ENCODE peak calls at places on chromosome 16, in eight cellular contexts. One of them, this sample, is unnamed. For H3K9me3 and H3K27me3, the result is how much of the 10 kb centered on the place peaks cover.

GRCh38 chr16:30185683-30186421 is 2.5 kb downstream of the CORO1A start:
- DNase-seq in HCT116: no peak
- DNase-seq in NT2/D1: no peak
- DNase-seq in osteoblast: peak
- DNase-seq in tibial artery: peak
- DNase-seq in colonic mucosa: peak
- DNase-seq in heart left ventricle: peak
- DNase-seq in CD4-positive, CD25-positive, alpha-beta regulatory T cell: peak
- DNase-seq in this sample: no peak

GRCh38 chr16:11681977-11682654 is 13.9 kb downstream of the SNN start:
- DNase-seq in colonic mucosa: peak
- DNase-seq in NT2/D1: no peak
- DNase-seq in HCT116: no peak
- DNase-seq in tibial artery: no peak
- DNase-seq in heart left ventricle: no peak
- DNase-seq in osteoblast: no peak
- DNase-seq in CD4-positive, CD25-positive, alpha-beta regulatory T cell: no peak
- DNase-seq in this sample: no peak

GRCh38 chr16:27287051-27287811 is 18.7 kb upstream of the NSMCE1 start:
- DNase-seq in CD4-positive, CD25-positive, alpha-beta regulatory T cell: no peak
- DNase-seq in HCT116: no peak
- DNase-seq in colonic mucosa: no peak
- DNase-seq in osteoblast: no peak
- DNase-seq in tibial artery: no peak
- DNase-seq in NT2/D1: no peak
- DNase-seq in heart left ventricle: no peak
- DNase-seq in this sample: no peak

GRCh38 chr16:70152578-70153302 is 20.8 kb upstream of the CLEC18C start:
- DNase-seq in tibial artery: no peak
- DNase-seq in CD4-positive, CD25-positive, alpha-beta regulatory T cell: no peak
- DNase-seq in heart left ventricle: no peak
- DNase-seq in HCT116: no peak
- DNase-seq in osteoblast: peak
- DNase-seq in NT2/D1: no peak
- DNase-seq in colonic mucosa: no peak
- DNase-seq in this sample: no peak

GRCh38 chr16:86628614-86629013 is 50.3 kb downstream of the FOXL1 start:
- DNase-seq in osteoblast: no peak
- DNase-seq in HCT116: no peak
- DNase-seq in heart left ventricle: no peak
- DNase-seq in tibial artery: no peak
- DNase-seq in NT2/D1: no peak
- DNase-seq in CD4-positive, CD25-positive, alpha-beta regulatory T cell: no peak
- DNase-seq in colonic mucosa: no peak
- DNase-seq in this sample: no peak

GRCh38 chr16:55853114-55853513 is 20.2 kb upstream of the CES1 start:
- DNase-seq in osteoblast: no peak
- DNase-seq in NT2/D1: no peak
- DNase-seq in tibial artery: no peak
- DNase-seq in colonic mucosa: no peak
- DNase-seq in CD4-positive, CD25-positive, alpha-beta regulatory T cell: no peak
- DNase-seq in heart left ventricle: no peak
- DNase-seq in HCT116: no peak
- DNase-seq in this sample: no peak

GRCh38 chr16:86338403-86339115 is 171.8 kb upstream of the FOXF1 start:
- DNase-seq in HCT116: no peak
- DNase-seq in heart left ventricle: no peak
- DNase-seq in colonic mucosa: no peak
- DNase-seq in tibial artery: no peak
- DNase-seq in osteoblast: no peak
- DNase-seq in CD4-positive, CD25-positive, alpha-beta regulatory T cell: no peak
- DNase-seq in NT2/D1: no peak
- DNase-seq in this sample: no peak

GRCh38 chr16:19119564-19119963 is 5.8 kb downstream of the ITPRIPL2 start:
- DNase-seq in HCT116: no peak
- DNase-seq in colonic mucosa: no peak
- DNase-seq in heart left ventricle: no peak
- DNase-seq in CD4-positive, CD25-positive, alpha-beta regulatory T cell: no peak
- DNase-seq in osteoblast: peak
- DNase-seq in NT2/D1: no peak
- DNase-seq in tibial artery: no peak
- DNase-seq in this sample: no peak

DNA sequence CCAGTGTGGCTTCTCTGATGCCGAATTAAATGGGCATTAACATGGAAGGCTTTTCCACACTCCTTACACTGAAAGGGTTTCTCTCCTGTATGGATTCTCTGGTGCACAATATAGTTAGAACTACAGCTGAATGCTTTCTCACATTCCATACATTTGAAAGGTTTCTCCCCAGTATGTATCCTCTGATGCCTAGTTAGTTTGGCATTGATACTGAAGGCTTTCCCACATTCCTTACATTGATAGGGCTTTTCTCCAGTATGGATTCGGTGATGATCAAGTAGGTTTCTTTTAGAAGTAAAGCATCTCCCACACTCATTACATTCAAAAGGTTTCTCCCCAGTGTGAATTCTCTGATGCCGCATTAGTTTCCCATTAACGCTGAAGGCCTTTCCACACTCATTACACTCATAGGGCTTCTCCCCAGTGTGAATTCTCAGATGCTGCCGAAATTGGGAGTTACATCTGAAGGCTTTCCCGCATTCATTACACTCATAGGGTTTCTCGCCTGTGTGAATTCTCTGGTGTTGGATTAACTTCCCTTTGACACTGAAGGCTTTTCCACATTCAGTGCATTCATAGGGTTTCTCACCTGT is 6.5 kb upstream of the TLE7 start:
- DNase-seq in heart left ventricle: no peak
- DNase-seq in NT2/D1: no peak
- DNase-seq in osteoblast: no peak
- DNase-seq in HCT116: no peak
- DNase-seq in tibial artery: no peak
- DNase-seq in colonic mucosa: no peak
- DNase-seq in CD4-positive, CD25-positive, alpha-beta regulatory T cell: no peak
- DNase-seq in this sample: no peak
- H3K9me3 ChIP-seq in heart left ventricle: half or more
- H3K9me3 ChIP-seq in NT2/D1: half or more
- H3K9me3 ChIP-seq in osteoblast: under half
- H3K9me3 ChIP-seq in HCT116: under half
- H3K9me3 ChIP-seq in tibial artery: half or more
- H3K9me3 ChIP-seq in colonic mucosa: under half
- H3K9me3 ChIP-seq in CD4-positive, CD25-positive, alpha-beta regulatory T cell: half or more
- H3K9me3 ChIP-seq in this sample: under half

GRCh38 chr16:13316008-13316407 is 414.6 kb downstream of the SHISA9 start:
- DNase-seq in HCT116: no peak
- DNase-seq in colonic mucosa: no peak
- DNase-seq in CD4-positive, CD25-positive, alpha-beta regulatory T cell: no peak
- DNase-seq in osteoblast: no peak
- DNase-seq in NT2/D1: no peak
- DNase-seq in heart left ventricle: no peak
- DNase-seq in tibial artery: no peak
- DNase-seq in this sample: no peak

GRCh38 chr16:13307255-13307654 is 405.9 kb downstream of the SHISA9 start:
- DNase-seq in tibial artery: no peak
- DNase-seq in heart left ventricle: no peak
- DNase-seq in NT2/D1: no peak
- DNase-seq in osteoblast: no peak
- DNase-seq in CD4-positive, CD25-positive, alpha-beta regulatory T cell: no peak
- DNase-seq in HCT116: no peak
- DNase-seq in colonic mucosa: no peak
- DNase-seq in this sample: no peak

GRCh38 chr16:13313351-13313750 is 412.0 kb downstream of the SHISA9 start:
- DNase-seq in CD4-positive, CD25-positive, alpha-beta regulatory T cell: no peak
- DNase-seq in osteoblast: no peak
- DNase-seq in colonic mucosa: no peak
- DNase-seq in HCT116: no peak
- DNase-seq in tibial artery: no peak
- DNase-seq in heart left ventricle: no peak
- DNase-seq in NT2/D1: no peak
- DNase-seq in this sample: no peak

GRCh38 chr16:13307861-13308260 is 406.5 kb downstream of the SHISA9 start:
- DNase-seq in osteoblast: no peak
- DNase-seq in heart left ventricle: no peak
- DNase-seq in colonic mucosa: no peak
- DNase-seq in CD4-positive, CD25-positive, alpha-beta regulatory T cell: no peak
- DNase-seq in tibial artery: no peak
- DNase-seq in NT2/D1: no peak
- DNase-seq in HCT116: no peak
- DNase-seq in this sample: no peak

GRCh38 chr16:13312063-13312462 is 410.7 kb downstream of the SHISA9 start:
- DNase-seq in CD4-positive, CD25-positive, alpha-beta regulatory T cell: no peak
- DNase-seq in HCT116: no peak
- DNase-seq in osteoblast: no peak
- DNase-seq in tibial artery: no peak
- DNase-seq in NT2/D1: no peak
- DNase-seq in colonic mucosa: no peak
- DNase-seq in heart left ventricle: no peak
- DNase-seq in this sample: no peak
- H3K27me3 ChIP-seq in CD4-positive, CD25-positive, alpha-beta regulatory T cell: under half
- H3K27me3 ChIP-seq in HCT116: under half
- H3K27me3 ChIP-seq in osteoblast: under half
- H3K27me3 ChIP-seq in tibial artery: under half
- H3K27me3 ChIP-seq in NT2/D1: under half
- H3K27me3 ChIP-seq in colonic mucosa: under half
- H3K27me3 ChIP-seq in heart left ventricle: under half
- H3K27me3 ChIP-seq in this sample: under half

GRCh38 chr16:35200662-35201061 is 1741.2 kb downstream of the TP53TG3F start:
- DNase-seq in tibial artery: no peak
- DNase-seq in NT2/D1: no peak
- DNase-seq in HCT116: no peak
- DNase-seq in colonic mucosa: no peak
- DNase-seq in osteoblast: no peak
- DNase-seq in CD4-positive, CD25-positive, alpha-beta regulatory T cell: no peak
- DNase-seq in heart left ventricle: no peak
- DNase-seq in this sample: no peak

GRCh38 chr16:35197656-35198055 is 1738.2 kb downstream of the TP53TG3F start:
- DNase-seq in tibial artery: no peak
- DNase-seq in HCT116: no peak
- DNase-seq in heart left ventricle: no peak
- DNase-seq in colonic mucosa: no peak
- DNase-seq in CD4-positive, CD25-positive, alpha-beta regulatory T cell: no peak
- DNase-seq in osteoblast: no peak
- DNase-seq in NT2/D1: no peak
- DNase-seq in this sample: no peak

GRCh38 chr16:35196313-35196712 is 1736.9 kb downstream of the TP53TG3F start:
- DNase-seq in tibial artery: no peak
- DNase-seq in osteoblast: no peak
- DNase-seq in heart left ventricle: no peak
- DNase-seq in colonic mucosa: no peak
- DNase-seq in HCT116: no peak
- DNase-seq in NT2/D1: no peak
- DNase-seq in CD4-positive, CD25-positive, alpha-beta regulatory T cell: no peak
- DNase-seq in this sample: no peak

GRCh38 chr16:35201151-35201550 is 1741.7 kb downstream of the TP53TG3F start:
- DNase-seq in NT2/D1: no peak
- DNase-seq in osteoblast: no peak
- DNase-seq in heart left ventricle: no peak
- DNase-seq in tibial artery: no peak
- DNase-seq in colonic mucosa: no peak
- DNase-seq in HCT116: no peak
- DNase-seq in CD4-positive, CD25-positive, alpha-beta regulatory T cell: no peak
- DNase-seq in this sample: no peak

GRCh38 chr16:35198223-35199199 is 1739.1 kb downstream of the TP53TG3F start:
- DNase-seq in heart left ventricle: no peak
- DNase-seq in colonic mucosa: no peak
- DNase-seq in CD4-positive, CD25-positive, alpha-beta regulatory T cell: no peak
- DNase-seq in NT2/D1: no peak
- DNase-seq in osteoblast: no peak
- DNase-seq in tibial artery: no peak
- DNase-seq in HCT116: no peak
- DNase-seq in this sample: no peak
- H3K9me3 ChIP-seq in heart left ventricle: under half
- H3K9me3 ChIP-seq in colonic mucosa: under half
- H3K9me3 ChIP-seq in CD4-positive, CD25-positive, alpha-beta regulatory T cell: under half
- H3K9me3 ChIP-seq in NT2/D1: under half
- H3K9me3 ChIP-seq in osteoblast: under half
- H3K9me3 ChIP-seq in tibial artery: under half
- H3K9me3 ChIP-seq in HCT116: under half
- H3K9me3 ChIP-seq in this sample: under half

GRCh38 chr16:28289106-28289505 is 3.2 kb upstream of the SBK1 start:
- DNase-seq in HCT116: no peak
- DNase-seq in heart left ventricle: no peak
- DNase-seq in CD4-positive, CD25-positive, alpha-beta regulatory T cell: peak
- DNase-seq in tibial artery: no peak
- DNase-seq in osteoblast: no peak
- DNase-seq in NT2/D1: no peak
- DNase-seq in colonic mucosa: no peak
- DNase-seq in this sample: no peak

GRCh38 chr16:28288117-28288516 is 4.2 kb upstream of the SBK1 start:
- DNase-seq in NT2/D1: no peak
- DNase-seq in osteoblast: peak
- DNase-seq in heart left ventricle: no peak
- DNase-seq in HCT116: no peak
- DNase-seq in tibial artery: no peak
- DNase-seq in colonic mucosa: no peak
- DNase-seq in CD4-positive, CD25-positive, alpha-beta regulatory T cell: no peak
- DNase-seq in this sample: no peak

GRCh38 chr16:28291651-28292626 is at the start of gene SBK1:
- DNase-seq in heart left ventricle: peak
- DNase-seq in NT2/D1: no peak
- DNase-seq in osteoblast: peak
- DNase-seq in CD4-positive, CD25-positive, alpha-beta regulatory T cell: peak
- DNase-seq in tibial artery: peak
- DNase-seq in colonic mucosa: peak
- DNase-seq in HCT116: peak
- DNase-seq in this sample: peak

GRCh38 chr16:28292731-28293588 is 635 bp downstream of the SBK1 start:
- DNase-seq in tibial artery: no peak
- DNase-seq in colonic mucosa: no peak
- DNase-seq in CD4-positive, CD25-positive, alpha-beta regulatory T cell: no peak
- DNase-seq in heart left ventricle: no peak
- DNase-seq in HCT116: no peak
- DNase-seq in NT2/D1: no peak
- DNase-seq in osteoblast: no peak
- DNase-seq in this sample: peak

DNA sequence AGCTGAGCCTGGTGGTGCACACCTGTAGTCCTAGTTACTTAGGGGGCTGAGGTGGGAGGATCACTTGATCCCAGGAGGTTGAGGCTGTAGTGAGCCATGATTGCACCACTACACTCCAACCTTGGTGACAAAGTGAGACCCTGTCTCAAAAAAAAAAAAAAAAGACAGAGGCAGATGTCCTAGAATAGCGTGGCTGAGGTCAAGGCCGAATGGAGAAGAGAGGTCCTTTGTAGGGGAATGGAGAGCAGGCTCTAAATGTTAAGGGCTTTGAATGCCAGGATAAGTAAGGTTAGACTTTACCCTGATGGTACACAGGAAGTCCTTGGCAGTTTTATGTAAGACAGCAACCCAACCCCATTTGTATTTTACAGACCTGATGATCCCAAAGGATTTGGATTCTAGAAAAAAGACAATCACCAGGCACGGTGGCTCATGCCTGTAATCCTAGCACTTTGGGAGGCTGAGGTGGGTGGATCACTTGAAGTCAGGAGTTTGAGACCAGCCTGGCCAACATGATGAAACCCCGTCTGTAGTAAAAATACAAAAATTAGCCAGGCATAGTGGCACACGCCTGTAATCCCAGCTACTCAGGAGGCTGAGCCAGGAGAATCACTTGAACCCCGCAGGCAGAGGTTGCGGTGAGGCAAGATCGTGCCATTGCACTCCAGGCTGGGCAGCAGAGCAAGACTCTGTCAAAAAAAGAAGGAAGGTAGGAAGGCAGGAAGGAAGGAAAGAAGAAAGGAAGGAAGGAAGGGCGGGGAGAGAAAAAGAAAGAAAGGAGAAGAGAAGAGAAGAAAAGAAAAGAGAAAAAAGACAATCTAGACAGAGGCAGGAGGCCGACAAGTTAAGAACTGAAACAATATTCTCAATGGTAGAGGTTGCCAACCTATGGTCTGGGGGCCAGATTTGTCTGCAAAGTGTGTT is 2.1 kb upstream of the SBK1 start:
- DNase-seq in osteoblast: no peak
- DNase-seq in tibial artery: no peak
- DNase-seq in heart left ventricle: no peak
- DNase-seq in HCT116: no peak
- DNase-seq in NT2/D1: no peak
- DNase-seq in colonic mucosa: no peak
- DNase-seq in CD4-positive, CD25-positive, alpha-beta regulatory T cell: no peak
- DNase-seq in this sample: no peak
- H3K27me3 ChIP-seq in osteoblast: half or more
- H3K27me3 ChIP-seq in tibial artery: under half
- H3K27me3 ChIP-seq in heart left ventricle: under half
- H3K27me3 ChIP-seq in HCT116: under half
- H3K27me3 ChIP-seq in NT2/D1: under half
- H3K27me3 ChIP-seq in colonic mucosa: under half
- H3K27me3 ChIP-seq in CD4-positive, CD25-positive, alpha-beta regulatory T cell: under half
- H3K27me3 ChIP-seq in this sample: under half